ENCODE peak calls at places on chromosomes 2 and 18, in eight cellular contexts. A, R, Y, M, D, I, K and B are unnamed samples.

GRCh38 chr18:28767781-28768211 is 590.9 kb upstream of the CDH2 start:
- DNase-seq in A (no peak), R (no peak), Y (no peak), M (no peak), D (no peak), I (no peak), K (no peak), B (no peak)

GRCh38 chr2:6637329-6637728 is 228.4 kb downstream of the CMPK2 start:
- DNase-seq in A (no peak), R (no peak), Y (no peak), M (no peak), D (no peak), I (no peak), K (no peak), B (no peak)

GRCh38 chr18:59220784-59221765 is 1.1 kb downstream of the GRP start:
- DNase-seq in A (no peak), R (no peak), Y (no peak), M (peak; percentile 53), D (no peak), I (no peak), K (no peak), B (no peak)

GRCh38 chr2:96503637-96504243 is 1.4 kb downstream of the NEURL3 start:
- DNase-seq in A (no peak), R (no peak), Y (peak; percentile 59), M (peak; percentile 42), D (no peak), I (no peak), K (no peak), B (no peak)

GRCh38 chr2:223560704-223561435 is 41.3 kb downstream of the SCG2 start:
- DNase-seq in A (no peak), R (no peak), Y (no peak), M (no peak), D (no peak), I (no peak), K (no peak), B (no peak)

GRCh38 chr2:183172220-183172887 is 48.1 kb downstream of the NUP35 start:
- DNase-seq in A (no peak), R (no peak), Y (no peak), M (peak; percentile 2), D (no peak), I (no peak), K (no peak), B (no peak)

GRCh38 chr2:152432206-152432653 is 97.3 kb downstream of the FMNL2 start:
- DNase-seq in A (no peak), R (no peak), Y (no peak), M (no peak), D (no peak), I (no peak), K (peak; percentile 54), B (no peak)

GRCh38 chr2:44195714-44196113 is 27.0 kb downstream of the PPM1B start:
- DNase-seq in A (no peak), R (no peak), Y (no peak), M (no peak), D (no peak), I (no peak), K (no peak), B (no peak)

GRCh38 chr18:56382541-56382940 is 255.9 kb downstream of the TXNL1 start:
- DNase-seq in A (no peak), R (no peak), Y (no peak), M (no peak), D (no peak), I (no peak), K (no peak), B (no peak)

GRCh38 chr2:197261808-197262226 is 48.8 kb downstream of the ANKRD44 start:
- DNase-seq in A (no peak), R (no peak), Y (no peak), M (no peak), D (no peak), I (no peak), K (no peak), B (no peak)

GRCh38 chr2:120513776-120514357 is 167.9 kb downstream of the INHBB start:
- DNase-seq in A (peak; percentile 48), R (no peak), Y (no peak), M (peak; percentile 56), D (no peak), I (no peak), K (no peak), B (no peak)

GRCh38 chr2:204260162-204260877 is 285.0 kb upstream of the PARD3B start:
- DNase-seq in A (peak; percentile 84), R (no peak), Y (peak; percentile 71), M (no peak), D (peak; percentile 33), I (peak; percentile 8), K (peak; percentile 51), B (no peak)

GRCh38 chr2:158761626-158762025 is 33.5 kb upstream of the DAPL1 start:
- DNase-seq in A (no peak), R (no peak), Y (no peak), M (no peak), D (no peak), I (no peak), K (no peak), B (no peak)

GRCh38 chr18:8615397-8616025 is 6.3 kb downstream of the RAB12 start:
- DNase-seq in A (peak; percentile 74), R (no peak), Y (no peak), M (no peak), D (no peak), I (no peak), K (peak; percentile 70), B (no peak)

GRCh38 chr18:80033181-80034067 is 810 bp upstream of the RBFA start:
- DNase-seq in A (peak; percentile 79), R (peak; percentile 74), Y (no peak), M (no peak), D (peak; percentile 86), I (peak; percentile 70), K (no peak), B (peak; percentile 72)

GRCh38 chr2:240604939-240605716 is 18.6 kb downstream of the CAPN10 start:
- DNase-seq in A (peak; percentile 55), R (no peak), Y (peak; percentile 52), M (peak; percentile 74), D (no peak), I (no peak), K (no peak), B (no peak)

GRCh38 chr2:181008418-181008817 is 28.0 kb downstream of the UBE2E3 start:
- DNase-seq in A (no peak), R (no peak), Y (no peak), M (no peak), D (no peak), I (no peak), K (no peak), B (no peak)

GRCh38 chr18:6943143-6943542 is 174.5 kb downstream of the LAMA1 start:
- DNase-seq in A (no peak), R (no peak), Y (no peak), M (no peak), D (no peak), I (no peak), K (no peak), B (no peak)

GRCh38 chr18:29160123-29160522 is 983.2 kb upstream of the CDH2 start:
- DNase-seq in A (no peak), R (no peak), Y (no peak), M (no peak), D (no peak), I (no peak), K (no peak), B (no peak)

GRCh38 chr18:12391487-12392136 is 14.6 kb upstream of the AFG3L2 start:
- DNase-seq in A (peak; percentile 75), R (peak; percentile 27), Y (peak; percentile 74), M (no peak), D (peak; percentile 58), I (peak; percentile 33), K (peak; percentile 52), B (no peak)

GRCh38 chr2:79155826-79156476 is 3.6 kb downstream of the REG3A start:
- DNase-seq in A (no peak), R (no peak), Y (no peak), M (peak; percentile 20), D (no peak), I (no peak), K (no peak), B (no peak)

GRCh38 chr18:21454725-21455124 is 145.8 kb downstream of the ESCO1 start:
- DNase-seq in A (no peak), R (no peak), Y (no peak), M (no peak), D (no peak), I (no peak), K (no peak), B (no peak)

GRCh38 chr2:164976301-164976700 is 21.0 kb upstream of the SLC38A11 start:
- DNase-seq in A (no peak), R (no peak), Y (no peak), M (no peak), D (no peak), I (no peak), K (no peak), B (no peak)

GRCh38 chr2:130391872-130392670 is 36.2 kb downstream of the PTPN18 start:
- DNase-seq in A (peak; percentile 64), R (no peak), Y (no peak), M (peak; percentile 68), D (no peak), I (no peak), K (no peak), B (no peak)

GRCh38 chr2:21381421-21381820 is 257.7 kb downstream of the TDRD15 start:
- DNase-seq in A (no peak), R (no peak), Y (no peak), M (no peak), D (no peak), I (no peak), K (no peak), B (no peak)

GRCh38 chr18:72584787-72585186 is 40.6 kb upstream of the CBLN2 start:
- DNase-seq in A (no peak), R (no peak), Y (no peak), M (no peak), D (no peak), I (no peak), K (no peak), B (no peak)
- H3K9me3 ChIP-seq in A (no peaks in the 10 kb centered on the region), R (no peaks in the 10 kb centered on the region), Y (no peaks in the 10 kb centered on the region), M (no peaks in the 10 kb centered on the region), D (no peaks in the 10 kb centered on the region), I (no peaks in the 10 kb centered on the region), K (peaks cover 6% of the 10 kb centered on the region), B (no peaks in the 10 kb centered on the region)

GRCh38 chr2:202716114-202716718 is 81.4 kb downstream of the FAM117B start:
- DNase-seq in A (no peak), R (no peak), Y (no peak), M (no peak), D (no peak), I (no peak), K (no peak), B (no peak)
- H3K9me3 ChIP-seq in A (no peaks in the 10 kb centered on the region), R (no peaks in the 10 kb centered on the region), Y (no peaks in the 10 kb centered on the region), M (peaks cover 28% of the 10 kb centered on the region), D (no peaks in the 10 kb centered on the region), I (peaks cover 16% of the 10 kb centered on the region), K (peaks cover 7% of the 10 kb centered on the region), B (no peaks in the 10 kb centered on the region)

DNA sequence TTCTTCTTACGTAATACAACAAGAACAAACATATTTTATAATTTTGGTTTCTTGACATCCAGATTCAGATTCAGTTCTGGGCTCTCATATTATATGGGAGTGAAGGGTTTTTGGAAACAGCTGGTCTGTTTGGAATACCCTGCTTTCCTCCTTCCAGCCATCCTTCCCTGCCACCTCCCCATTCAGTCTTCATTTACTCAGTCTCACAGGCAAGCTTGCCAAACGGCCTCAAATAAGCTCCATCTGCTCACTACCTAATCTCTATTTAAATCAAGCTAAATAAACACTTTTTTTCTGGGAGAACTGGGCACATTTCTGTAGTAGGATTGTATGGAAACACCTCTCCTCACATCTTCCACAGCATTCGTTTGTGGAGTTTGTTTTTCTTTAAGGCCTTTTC is 147.5 kb downstream of the RND3 start:
- DNase-seq in A (no peak), R (no peak), Y (no peak), M (no peak), D (no peak), I (no peak), K (no peak), B (no peak)
- H3K9me3 ChIP-seq in A (no peaks in the 10 kb centered on the region), R (no peaks in the 10 kb centered on the region), Y (no peaks in the 10 kb centered on the region), M (no peaks in the 10 kb centered on the region), D (peaks cover 3% of the 10 kb centered on the region), I (no peaks in the 10 kb centered on the region), K (no peaks in the 10 kb centered on the region), B (no peaks in the 10 kb centered on the region)

GRCh38 chr18:27577740-27578139 is 392.6 kb upstream of the CHST9 start:
- DNase-seq in A (no peak), R (no peak), Y (no peak), M (no peak), D (no peak), I (no peak), K (no peak), B (no peak)
- H3K9me3 ChIP-seq in A (no peaks in the 10 kb centered on the region), R (peaks cover 6% of the 10 kb centered on the region), Y (no peaks in the 10 kb centered on the region), M (peaks cover 13% of the 10 kb centered on the region), D (no peaks in the 10 kb centered on the region), I (peaks cover 5% of the 10 kb centered on the region), K (no peaks in the 10 kb centered on the region), B (no peaks in the 10 kb centered on the region)